ENCODE peak calls at places on chromosomes 11 and 22, in six cellular contexts. M is testis, K is spleen, F is pancreas, P is psoas muscle, U is endothelial cell of umbilical vein. X is an unnamed sample. For H3K4me1, the result is how much of the 10 kb centered on the place peaks cover.

GRCh38 chr11:4191031-4191571 is 96.5 kb downstream of the RRM1 start:
- DNase-seq in M (peak), K (no peak), F (no peak), P (no peak), U (no peak), X (no peak)

GRCh38 chr11:10483584-10483983 is 28.5 kb downstream of the AMPD3 start:
- DNase-seq in M (no peak), K (peak), F (no peak), P (no peak), U (no peak), X (no peak)

GRCh38 chr11:37710031-37710430 is 1112.0 kb upstream of the RAG2 start:
- DNase-seq in M (no peak), K (no peak), F (no peak), P (no peak), U (no peak), X (no peak)

GRCh38 chr22:28024422-28024888 is 105.4 kb upstream of the PITPNB start:
- DNase-seq in M (peak), K (peak), F (peak), P (peak), U (no peak), X (no peak)

GRCh38 chr22:19855504-19856409 is 1.1 kb upstream of the GNB1L start:
- DNase-seq in M (peak), K (peak), F (peak), P (peak), U (peak), X (peak)

GRCh38 chr11:97909544-97910394 is 1111.0 kb upstream of the CNTN5 start:
- DNase-seq in M (no peak), K (no peak), F (no peak), P (no peak), U (no peak), X (no peak)

GRCh38 chr11:117978982-117979381 is 7.2 kb upstream of the IL10RA start:
- DNase-seq in M (no peak), K (peak), F (no peak), P (no peak), U (no peak), X (no peak)

GRCh38 chr11:116079580-116079979 is 575.4 kb upstream of the CADM1 start:
- DNase-seq in M (no peak), K (no peak), F (no peak), P (no peak), U (no peak), X (no peak)

GRCh38 chr11:59550842-59551650 is 39.7 kb downstream of the OR4D9 start:
- DNase-seq in M (peak), K (peak), F (peak), P (peak), U (peak), X (peak)

GRCh38 chr11:63573881-63574855 is 11.0 kb upstream of the PLAAT2 start:
- DNase-seq in M (peak), K (no peak), F (no peak), P (peak), U (peak), X (peak)

GRCh38 chr11:76385903-76386302 is 4.8 kb downstream of the GVQW3 start:
- DNase-seq in M (no peak), K (no peak), F (peak), P (no peak), U (no peak), X (no peak)

GRCh38 chr11:47724041-47724729 is 9.0 kb upstream of the AGBL2 start:
- DNase-seq in M (peak), K (no peak), F (peak), P (no peak), U (no peak), X (no peak)

GRCh38 chr11:17894929-17895658 is 117.8 kb downstream of the SERGEF start:
- DNase-seq in M (peak), K (no peak), F (no peak), P (no peak), U (no peak), X (no peak)

GRCh38 chr11:69718147-69718546 is 14.3 kb upstream of the FGF19 start:
- DNase-seq in M (peak), K (no peak), F (no peak), P (no peak), U (peak), X (peak)

GRCh38 chr11:33747969-33748368 is 11.7 kb upstream of the CD59 start:
- DNase-seq in M (no peak), K (no peak), F (no peak), P (no peak), U (peak), X (no peak)

GRCh38 chr22:19974935-19975706 is 33.5 kb upstream of the TXNRD2 start:
- DNase-seq in M (no peak), K (no peak), F (no peak), P (no peak), U (peak), X (no peak)

GRCh38 chr11:31817054-31817620 is 6.0 kb upstream of the PAX6 start:
- DNase-seq in M (no peak), K (peak), F (no peak), P (no peak), U (no peak), X (peak)

DNA sequence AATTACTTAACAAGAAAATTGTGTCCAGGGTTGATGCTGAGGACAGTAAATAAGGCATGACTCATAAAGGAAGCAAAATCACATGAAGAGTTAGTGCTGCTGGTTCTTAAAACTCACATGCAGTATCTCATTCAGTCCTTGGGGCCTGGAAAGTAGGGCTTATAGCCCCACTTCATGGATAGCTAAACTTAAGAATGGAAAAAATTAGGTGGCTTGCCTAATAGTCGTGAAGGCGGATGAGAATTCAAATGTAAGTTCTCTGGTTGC is 130.3 kb downstream of the NCAM1 start:
- DNase-seq in M (no peak), K (no peak), F (no peak), P (no peak), U (no peak), X (no peak)
- H3K27ac ChIP-seq in M (no peak), K (no peak), F (no peak), P (no peak), U (no peak), X (no peak)

DNA sequence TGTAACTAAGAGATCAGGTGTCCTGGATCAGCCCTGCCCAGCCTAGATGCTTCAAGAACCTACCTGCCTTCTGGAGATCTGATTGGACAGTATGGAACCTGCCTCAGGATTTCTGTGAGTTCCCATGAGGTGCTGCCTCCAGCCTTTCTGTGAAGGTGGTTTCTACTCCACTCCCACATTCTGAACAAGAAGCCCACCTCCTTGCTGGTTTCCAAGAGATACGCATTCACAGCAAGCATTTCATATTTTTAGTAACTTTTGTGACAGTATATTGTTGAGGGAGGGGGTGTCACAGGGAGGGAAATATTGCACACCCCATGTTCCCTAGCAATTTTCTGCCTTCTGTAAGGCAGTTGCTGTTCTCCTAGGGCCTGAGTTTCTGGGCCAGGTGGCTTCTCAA is 204.4 kb downstream of the NAV2 start:
- DNase-seq in M (no peak), K (no peak), F (no peak), P (no peak), U (no peak), X (no peak)
- H3K4me1 ChIP-seq in M (under half), K (under half), F (under half), P (under half), U (under half), X (under half)

DNA sequence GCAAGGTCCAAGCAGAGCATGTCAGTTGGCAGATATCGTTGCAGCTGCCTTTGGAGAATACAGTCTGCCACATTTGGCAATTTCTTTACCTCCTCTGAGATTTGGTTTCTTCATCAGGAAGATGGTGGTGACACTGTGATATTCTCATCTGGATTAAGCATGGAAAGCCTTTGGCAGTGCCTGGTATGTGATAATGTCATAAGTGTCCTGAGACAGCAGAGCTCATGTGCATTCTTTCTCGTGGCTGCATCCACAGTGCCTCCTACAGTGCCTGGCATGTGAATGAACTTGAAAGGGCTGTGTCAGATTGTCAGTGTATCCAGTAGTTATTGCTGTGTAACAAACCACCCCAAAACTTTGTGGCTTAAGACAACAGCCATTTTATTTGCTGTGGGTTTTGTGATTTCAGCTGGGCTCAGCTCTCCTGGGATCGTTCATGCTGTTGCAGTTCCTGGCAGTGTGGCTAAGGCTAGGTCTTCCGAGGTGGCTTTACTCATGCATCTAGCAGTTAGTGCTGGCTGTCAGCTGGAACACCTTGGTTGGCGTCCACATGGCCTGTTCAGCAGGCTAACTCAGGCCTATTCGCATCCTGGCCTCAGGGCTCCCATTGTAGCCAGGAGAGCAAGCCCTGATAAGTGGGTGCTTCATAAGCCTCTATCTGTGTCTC is 35.7 kb upstream of the MICAL2 start:
- DNase-seq in M (no peak), K (no peak), F (no peak), P (no peak), U (no peak), X (no peak)
- H3K27ac ChIP-seq in M (no peak), K (no peak), F (no peak), P (no peak), U (no peak), X (no peak)

GRCh38 chr11:75384438-75385080 is 14.8 kb upstream of the RPS3 start:
- DNase-seq in M (peak), K (peak), F (peak), P (peak), U (peak), X (peak)
- H3K4me1 ChIP-seq in M (under half), K (under half), F (under half), P (under half), U (under half), X (under half)

DNA sequence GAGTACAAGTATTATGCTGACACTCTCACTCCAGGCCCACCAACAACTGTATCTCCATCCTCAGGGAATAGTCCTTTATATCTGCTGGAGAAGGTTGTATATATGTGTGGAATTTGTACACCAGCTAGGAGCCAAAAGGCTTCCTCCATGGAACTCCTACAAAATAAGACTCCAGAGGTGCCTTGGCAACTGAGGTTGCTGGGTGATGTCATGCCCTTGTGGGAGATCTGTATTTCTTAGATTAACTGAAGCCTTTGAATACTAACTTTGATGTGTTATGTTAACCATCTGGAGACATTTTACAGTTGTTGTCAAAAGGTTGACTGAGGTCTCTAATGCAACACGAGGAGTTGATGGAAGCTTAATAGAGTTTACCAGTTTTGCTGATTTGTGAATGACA is 139.5 kb upstream of the TTC12 start:
- DNase-seq in M (no peak), K (no peak), F (no peak), P (no peak), U (no peak), X (no peak)
- H3K27ac ChIP-seq in M (no peak), K (no peak), F (no peak), P (no peak), U (no peak), X (no peak)